ENCODE peak calls at places on chromosome 4, in nine cellular contexts. N, L, J, M, I, U, Z, V and S are unnamed samples.

GRCh38 chr4:154911608-154912098 is 130.6 kb downstream of the RBM46 start:
- DNase-seq in I (no peak), V (no peak), Z (no peak), U (no peak), L (no peak), M (no peak), J (no peak), N (no peak), S (no peak)

GRCh38 chr4:94410678-94411206 is 41.0 kb upstream of the PDLIM5 start:
- DNase-seq in L (no peak), Z (no peak), N (no peak), V (peak), M (no peak), I (no peak), U (peak), J (no peak), S (peak)

GRCh38 chr4:120225527-120225926 is 158.9 kb upstream of the MAD2L1 start:
- DNase-seq in N (peak), L (no peak), I (no peak), V (peak), Z (no peak), M (no peak), U (no peak), J (no peak), S (no peak)

GRCh38 chr4:8303485-8304281 is 34.1 kb downstream of the HTRA3 start:
- DNase-seq in J (peak), M (no peak), V (peak), U (peak), I (no peak), L (no peak), N (peak), Z (no peak), S (peak)

GRCh38 chr4:29263011-29263410 is 1457.2 kb upstream of the PCDH7 start:
- DNase-seq in N (no peak), U (no peak), L (no peak), Z (no peak), I (no peak), J (no peak), M (no peak), V (no peak), S (no peak)

GRCh38 chr4:78584863-78585576 is 33.5 kb downstream of the ANXA3 start:
- DNase-seq in I (no peak), Z (no peak), M (no peak), U (no peak), V (peak), L (no peak), N (no peak), J (peak), S (no peak)

GRCh38 chr4:19438228-19438627 is 813.5 kb upstream of the SLIT2 start:
- DNase-seq in M (no peak), I (no peak), V (peak), N (no peak), L (no peak), Z (no peak), U (no peak), J (no peak), S (peak)

GRCh38 chr4:162015090-162015489 is 148.7 kb downstream of the FSTL5 start:
- DNase-seq in M (no peak), I (no peak), L (no peak), J (peak), N (no peak), U (no peak), Z (no peak), V (peak), S (no peak)

GRCh38 chr4:186651624-186652023 is 72.0 kb downstream of the FAT1 start:
- DNase-seq in I (no peak), M (peak), L (peak), Z (no peak), U (no peak), V (peak), J (no peak), N (no peak), S (no peak)

GRCh38 chr4:182922551-182923284 is 5.5 kb upstream of the DCTD start:
- DNase-seq in I (no peak), M (peak), U (peak), Z (no peak), L (no peak), J (no peak), V (peak), N (no peak), S (peak)